ENCODE peak calls at places on chromosomes 5 and 9, in eight cellular contexts. One of them, this sample, is unnamed.

GRCh38 chr5:145375521-145375920 is 459.6 kb downstream of the PRELID2 start:
- DNase-seq in iris pigment epithelial cell: no peak
- DNase-seq in NCI-H1436 treated with DMSO at 0.1 percent for 48 hours: no peak
- DNase-seq in HCT116: no peak
- DNase-seq in MM.1S: no peak
- DNase-seq in memory B cell: no peak
- DNase-seq in A549: no peak
- DNase-seq in endothelial cell: no peak
- DNase-seq in this sample: no peak

GRCh38 chr9:100759166-100759565 is 181.3 kb downstream of the CAVIN4 start:
- DNase-seq in MM.1S: no peak
- DNase-seq in endothelial cell: no peak
- DNase-seq in HCT116: no peak
- DNase-seq in memory B cell: no peak
- DNase-seq in NCI-H1436 treated with DMSO at 0.1 percent for 48 hours: no peak
- DNase-seq in iris pigment epithelial cell: no peak
- DNase-seq in A549: no peak
- DNase-seq in this sample: peak; percentile 7

GRCh38 chr9:136695435-136695895 is 8.2 kb upstream of the AGPAT2 start:
- DNase-seq in NCI-H1436 treated with DMSO at 0.1 percent for 48 hours: no peak
- DNase-seq in memory B cell: no peak
- DNase-seq in iris pigment epithelial cell: no peak
- DNase-seq in MM.1S: no peak
- DNase-seq in A549: no peak
- DNase-seq in endothelial cell: no peak
- DNase-seq in HCT116: peak; percentile 24
- DNase-seq in this sample: no peak

GRCh38 chr5:90418214-90418613 is 8.7 kb upstream of the CETN3 start:
- DNase-seq in iris pigment epithelial cell: no peak
- DNase-seq in endothelial cell: no peak
- DNase-seq in memory B cell: no peak
- DNase-seq in A549: no peak
- DNase-seq in HCT116: no peak
- DNase-seq in MM.1S: no peak
- DNase-seq in NCI-H1436 treated with DMSO at 0.1 percent for 48 hours: no peak
- DNase-seq in this sample: no peak

GRCh38 chr5:9864791-9865190 is 234.6 kb upstream of the TAS2R1 start:
- DNase-seq in NCI-H1436 treated with DMSO at 0.1 percent for 48 hours: no peak
- DNase-seq in MM.1S: no peak
- DNase-seq in HCT116: no peak
- DNase-seq in memory B cell: no peak
- DNase-seq in A549: no peak
- DNase-seq in iris pigment epithelial cell: no peak
- DNase-seq in endothelial cell: no peak
- DNase-seq in this sample: no peak

GRCh38 chr5:175344331-175345200 is 99.4 kb downstream of the DRD1 start:
- DNase-seq in HCT116: peak; percentile 71
- DNase-seq in endothelial cell: no peak
- DNase-seq in iris pigment epithelial cell: no peak
- DNase-seq in A549: peak; percentile 40
- DNase-seq in NCI-H1436 treated with DMSO at 0.1 percent for 48 hours: no peak
- DNase-seq in memory B cell: no peak
- DNase-seq in MM.1S: no peak
- DNase-seq in this sample: no peak

GRCh38 chr9:96617439-96618185 is 2.0 kb downstream of the CDC14B start:
- DNase-seq in MM.1S: no peak
- DNase-seq in NCI-H1436 treated with DMSO at 0.1 percent for 48 hours: no peak
- DNase-seq in HCT116: no peak
- DNase-seq in endothelial cell: peak; percentile 14
- DNase-seq in memory B cell: no peak
- DNase-seq in A549: no peak
- DNase-seq in iris pigment epithelial cell: no peak
- DNase-seq in this sample: peak; percentile 60

GRCh38 chr5:72956324-72957140 is 691 bp downstream of the FCHO2 start:
- DNase-seq in A549: peak; percentile 47
- DNase-seq in memory B cell: no peak
- DNase-seq in MM.1S: peak; percentile 39
- DNase-seq in endothelial cell: peak; percentile 56
- DNase-seq in NCI-H1436 treated with DMSO at 0.1 percent for 48 hours: no peak
- DNase-seq in HCT116: no peak
- DNase-seq in iris pigment epithelial cell: peak; percentile 65
- DNase-seq in this sample: peak; percentile 22

GRCh38 chr9:121650220-121651013 is 1.0 kb upstream of the DAB2IP start:
- DNase-seq in A549: no peak
- DNase-seq in MM.1S: no peak
- DNase-seq in memory B cell: no peak
- DNase-seq in HCT116: no peak
- DNase-seq in NCI-H1436 treated with DMSO at 0.1 percent for 48 hours: no peak
- DNase-seq in iris pigment epithelial cell: no peak
- DNase-seq in endothelial cell: peak; percentile 83
- DNase-seq in this sample: peak; percentile 41

GRCh38 chr5:135217669-135218485 is 181.2 kb downstream of the MACROH2A1 start:
- DNase-seq in HCT116: no peak
- DNase-seq in MM.1S: no peak
- DNase-seq in NCI-H1436 treated with DMSO at 0.1 percent for 48 hours: no peak
- DNase-seq in iris pigment epithelial cell: no peak
- DNase-seq in endothelial cell: peak; percentile 48
- DNase-seq in memory B cell: no peak
- DNase-seq in A549: peak; percentile 18
- DNase-seq in this sample: no peak

GRCh38 chr9:116837038-116837998 is 150.2 kb downstream of the TRIM32 start:
- DNase-seq in A549: no peak
- DNase-seq in endothelial cell: no peak
- DNase-seq in memory B cell: no peak
- DNase-seq in NCI-H1436 treated with DMSO at 0.1 percent for 48 hours: no peak
- DNase-seq in iris pigment epithelial cell: no peak
- DNase-seq in MM.1S: no peak
- DNase-seq in HCT116: no peak
- DNase-seq in this sample: no peak

GRCh38 chr5:6812800-6813731 is 99.8 kb downstream of the TENT4A start:
- DNase-seq in NCI-H1436 treated with DMSO at 0.1 percent for 48 hours: no peak
- DNase-seq in HCT116: no peak
- DNase-seq in iris pigment epithelial cell: peak; percentile 66
- DNase-seq in A549: no peak
- DNase-seq in MM.1S: no peak
- DNase-seq in endothelial cell: no peak
- DNase-seq in memory B cell: no peak
- DNase-seq in this sample: no peak

GRCh38 chr5:57209316-57210040 is 35.6 kb downstream of the GPBP1 start:
- DNase-seq in MM.1S: no peak
- DNase-seq in HCT116: peak; percentile 38
- DNase-seq in NCI-H1436 treated with DMSO at 0.1 percent for 48 hours: no peak
- DNase-seq in A549: no peak
- DNase-seq in iris pigment epithelial cell: peak; percentile 58
- DNase-seq in memory B cell: no peak
- DNase-seq in endothelial cell: no peak
- DNase-seq in this sample: no peak

GRCh38 chr9:124708070-124708469 is 63.0 kb downstream of the NR6A1 start:
- DNase-seq in NCI-H1436 treated with DMSO at 0.1 percent for 48 hours: no peak
- DNase-seq in memory B cell: no peak
- DNase-seq in HCT116: no peak
- DNase-seq in iris pigment epithelial cell: no peak
- DNase-seq in MM.1S: no peak
- DNase-seq in A549: no peak
- DNase-seq in endothelial cell: no peak
- DNase-seq in this sample: no peak

GRCh38 chr5:80763211-80763610 is 108.4 kb upstream of the DHFR start:
- DNase-seq in A549: no peak
- DNase-seq in iris pigment epithelial cell: peak; percentile 81
- DNase-seq in memory B cell: no peak
- DNase-seq in HCT116: no peak
- DNase-seq in MM.1S: no peak
- DNase-seq in NCI-H1436 treated with DMSO at 0.1 percent for 48 hours: no peak
- DNase-seq in endothelial cell: no peak
- DNase-seq in this sample: no peak

GRCh38 chr9:21761309-21761901 is 41.0 kb upstream of the MTAP start:
- DNase-seq in HCT116: no peak
- DNase-seq in NCI-H1436 treated with DMSO at 0.1 percent for 48 hours: no peak
- DNase-seq in A549: no peak
- DNase-seq in iris pigment epithelial cell: no peak
- DNase-seq in MM.1S: peak; percentile 66
- DNase-seq in endothelial cell: no peak
- DNase-seq in memory B cell: no peak
- DNase-seq in this sample: no peak

GRCh38 chr9:14417230-14417629 is 103.3 kb upstream of the NFIB start:
- DNase-seq in memory B cell: no peak
- DNase-seq in HCT116: no peak
- DNase-seq in endothelial cell: no peak
- DNase-seq in NCI-H1436 treated with DMSO at 0.1 percent for 48 hours: no peak
- DNase-seq in iris pigment epithelial cell: peak; percentile 72
- DNase-seq in MM.1S: no peak
- DNase-seq in A549: no peak
- DNase-seq in this sample: no peak

GRCh38 chr5:75524071-75524470 is 12.4 kb downstream of the POLK start:
- DNase-seq in A549: no peak
- DNase-seq in MM.1S: peak; percentile 38
- DNase-seq in endothelial cell: no peak
- DNase-seq in NCI-H1436 treated with DMSO at 0.1 percent for 48 hours: no peak
- DNase-seq in iris pigment epithelial cell: peak; percentile 4
- DNase-seq in HCT116: no peak
- DNase-seq in memory B cell: no peak
- DNase-seq in this sample: no peak

GRCh38 chr9:115046786-115047185 is 71.2 kb downstream of the TNC start:
- DNase-seq in A549: no peak
- DNase-seq in MM.1S: no peak
- DNase-seq in iris pigment epithelial cell: no peak
- DNase-seq in memory B cell: no peak
- DNase-seq in NCI-H1436 treated with DMSO at 0.1 percent for 48 hours: no peak
- DNase-seq in endothelial cell: no peak
- DNase-seq in HCT116: no peak
- DNase-seq in this sample: no peak

GRCh38 chr5:142726188-142726731 is 40.4 kb upstream of the FGF1 start:
- DNase-seq in MM.1S: no peak
- DNase-seq in NCI-H1436 treated with DMSO at 0.1 percent for 48 hours: no peak
- DNase-seq in endothelial cell: no peak
- DNase-seq in A549: no peak
- DNase-seq in memory B cell: no peak
- DNase-seq in HCT116: no peak
- DNase-seq in iris pigment epithelial cell: peak; percentile 89
- DNase-seq in this sample: no peak

GRCh38 chr5:57470339-57470738 is 12.3 kb downstream of the ACTBL2 start:
- DNase-seq in memory B cell: no peak
- DNase-seq in MM.1S: no peak
- DNase-seq in endothelial cell: no peak
- DNase-seq in NCI-H1436 treated with DMSO at 0.1 percent for 48 hours: no peak
- DNase-seq in iris pigment epithelial cell: no peak
- DNase-seq in A549: no peak
- DNase-seq in HCT116: no peak
- DNase-seq in this sample: no peak

GRCh38 chr5:40675396-40676133 is 4.2 kb upstream of the PTGER4 start:
- DNase-seq in MM.1S: no peak
- DNase-seq in A549: no peak
- DNase-seq in memory B cell: no peak
- DNase-seq in iris pigment epithelial cell: no peak
- DNase-seq in endothelial cell: no peak
- DNase-seq in NCI-H1436 treated with DMSO at 0.1 percent for 48 hours: no peak
- DNase-seq in HCT116: no peak
- DNase-seq in this sample: no peak

GRCh38 chr5:73776405-73776804 is 150.4 kb downstream of the ARHGEF28 start:
- DNase-seq in iris pigment epithelial cell: no peak
- DNase-seq in A549: no peak
- DNase-seq in NCI-H1436 treated with DMSO at 0.1 percent for 48 hours: no peak
- DNase-seq in endothelial cell: no peak
- DNase-seq in MM.1S: no peak
- DNase-seq in memory B cell: no peak
- DNase-seq in HCT116: no peak
- DNase-seq in this sample: no peak